ENCODE peak calls at places on chromosomes 16 and 17, in eight cellular contexts. Q, R, C, P, U, T, G and V are unnamed samples.

GRCh38 chr16:29816694-29817441 is 916 bp downstream of the PAGR1 start:
- DNase-seq in R (no peak), G (peak; percentile 55), T (peak; percentile 65), Q (peak; percentile 52), C (peak; percentile 63), P (peak; percentile 88), U (no peak), V (no peak)

GRCh38 chr17:9330140-9330902 is 245.3 kb downstream of the STX8 start:
- DNase-seq in U (no peak), C (no peak), R (no peak), Q (no peak), T (no peak), G (no peak), P (no peak), V (no peak)

GRCh38 chr16:81127051-81127450 is 30.9 kb upstream of the GCSH start:
- DNase-seq in R (no peak), C (no peak), T (no peak), P (no peak), U (no peak), G (no peak), Q (no peak), V (no peak)

GRCh38 chr17:29412780-29413565 is 22.8 kb downstream of the TAOK1 start:
- DNase-seq in P (no peak), U (peak; percentile 57), Q (no peak), G (no peak), T (no peak), C (no peak), R (no peak), V (no peak)

GRCh38 chr17:37359682-37360188 is 16.1 kb upstream of the C17orf78 start:
- DNase-seq in Q (no peak), C (no peak), R (no peak), P (peak; percentile 67), G (no peak), U (no peak), T (no peak), V (no peak)

GRCh38 chr17:31533546-31534155 is 142.2 kb downstream of the RAB11FIP4 start:
- DNase-seq in R (no peak), P (no peak), G (no peak), Q (no peak), U (no peak), T (peak; percentile 40), C (peak; percentile 81), V (peak; percentile 38)

GRCh38 chr17:54891176-54891821 is 9.4 kb upstream of the TOM1L1 start:
- DNase-seq in Q (peak; percentile 12), P (no peak), R (no peak), G (peak; percentile 19), U (no peak), T (no peak), C (peak; percentile 76), V (peak; percentile 57)

GRCh38 chr16:85173077-85173980 is 61.1 kb upstream of the CIBAR2 start:
- DNase-seq in C (peak; percentile 87), T (no peak), P (no peak), G (no peak), U (no peak), R (no peak), Q (no peak), V (peak; percentile 34)

GRCh38 chr16:53156516-53156915 is 101.7 kb downstream of the CHD9 start:
- DNase-seq in Q (no peak), R (no peak), P (no peak), T (no peak), G (no peak), C (no peak), U (no peak), V (no peak)

GRCh38 chr17:61597606-61598005 is 6.6 kb upstream of the NACA2 start:
- DNase-seq in R (no peak), T (no peak), G (no peak), C (peak; percentile 42), Q (no peak), P (no peak), U (no peak), V (no peak)

DNA sequence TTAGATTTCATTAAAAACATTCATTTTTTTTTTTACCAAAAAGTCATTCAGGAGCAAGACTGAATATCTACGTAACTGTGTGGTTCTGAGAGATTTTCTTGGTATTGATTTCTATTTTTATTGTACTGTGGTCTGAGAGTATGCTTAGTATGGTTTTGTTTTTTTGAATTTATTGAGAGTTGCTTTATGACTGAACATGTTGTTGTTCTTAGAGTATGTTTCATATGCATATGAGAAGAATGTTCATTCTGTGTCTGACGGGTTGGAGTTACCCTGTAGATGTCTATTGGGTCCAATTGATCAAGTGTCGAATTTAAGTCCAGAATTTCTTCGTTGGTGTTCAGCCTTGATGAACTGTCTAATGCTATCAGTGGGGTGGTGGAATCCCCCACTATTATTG is 306.0 kb upstream of the KCNJ16 start:
- DNase-seq in U (no peak), C (no peak), T (no peak), R (no peak), Q (no peak), P (no peak), G (no peak), V (no peak)
- TF ChIP-seq POLR2AphosphoS5 in U (no peak), C (no peak), T (no peak), R (no peak), Q (no peak), P (no peak), G (no peak), V (no peak)

GRCh38 chr17:40356906-40357861 is 7.4 kb downstream of the GJD3 start:
- DNase-seq in C (no peak), P (peak; percentile 65), U (no peak), T (no peak), R (no peak), G (no peak), Q (no peak), V (no peak)

GRCh38 chr17:40355804-40356758 is 8.5 kb downstream of the GJD3 start:
- DNase-seq in T (no peak), C (no peak), G (no peak), Q (no peak), P (peak; percentile 87), U (no peak), R (no peak), V (no peak)

GRCh38 chr17:40352779-40353394 is 11.7 kb downstream of the GJD3 start:
- DNase-seq in T (no peak), Q (no peak), R (no peak), P (no peak), C (no peak), U (no peak), G (no peak), V (no peak)

GRCh38 chr17:40354191-40355122 is 10.1 kb downstream of the GJD3 start:
- DNase-seq in T (no peak), G (no peak), P (no peak), U (no peak), C (no peak), Q (no peak), R (no peak), V (no peak)

GRCh38 chr17:40355123-40355803 is 9.3 kb downstream of the GJD3 start:
- DNase-seq in G (peak; percentile 57), T (peak; percentile 80), U (no peak), P (peak; percentile 91), Q (peak; percentile 91), C (peak; percentile 92), R (no peak), V (no peak)
- TF ChIP-seq POLR2AphosphoS5 in G (peak; percentile 58), T (peak; percentile 36), U (no peak), P (no peak), Q (no peak), C (no peak), R (no peak), V (no peak)

GRCh38 chr16:15990902-15991301 is 41.5 kb downstream of the ABCC1 start:
- DNase-seq in U (no peak), T (no peak), C (peak; percentile 62), G (no peak), P (no peak), R (no peak), Q (peak; percentile 39), V (no peak)
- TF ChIP-seq POLR2AphosphoS5 in U (no peak), T (no peak), C (no peak), G (no peak), P (no peak), R (no peak), Q (no peak), V (no peak)

GRCh38 chr16:56425439-56425832 is at the start of gene AMFR:
- DNase-seq in U (no peak), P (peak; percentile 79), G (peak; percentile 37), R (no peak), T (peak; percentile 72), Q (peak; percentile 79), C (peak; percentile 95), V (peak; percentile 54)
- TF ChIP-seq POLR2AphosphoS5 in U (no peak), P (peak; percentile 32), G (no peak), R (no peak), T (peak; percentile 6), Q (no peak), C (peak; percentile 28), V (peak; percentile 58)

GRCh38 chr17:77214328-77214727 is 73.6 kb downstream of the SEC14L1 start:
- DNase-seq in U (no peak), C (no peak), T (no peak), Q (no peak), G (no peak), P (peak; percentile 27), R (no peak), V (no peak)
- TF ChIP-seq POLR2AphosphoS5 in U (no peak), C (no peak), T (no peak), Q (no peak), G (no peak), P (no peak), R (no peak), V (no peak)